ENCODE peak calls at places on chromosome 18, in seven cellular contexts. One of them, this sample, is unnamed.

GRCh38 chr18:59051470-59052165 is 88.1 kb upstream of the SEC11C start:
- DNase-seq in neural progenitor cell: no peak
- DNase-seq in keratinocyte: no peak
- DNase-seq in psoas muscle: peak; percentile 90
- DNase-seq in H1: no peak
- DNase-seq in cardiac fibroblast: peak; percentile 43
- DNase-seq in brain microvascular endothelial cell: no peak
- DNase-seq in this sample: no peak

GRCh38 chr18:32915526-32915925 is 142.7 kb upstream of the KLHL14 start:
- DNase-seq in cardiac fibroblast: no peak
- DNase-seq in keratinocyte: no peak
- DNase-seq in neural progenitor cell: no peak
- DNase-seq in H1: no peak
- DNase-seq in brain microvascular endothelial cell: no peak
- DNase-seq in psoas muscle: no peak
- DNase-seq in this sample: no peak

GRCh38 chr18:58861853-58862252 is 2.8 kb upstream of the ZNF532 start:
- DNase-seq in H1: no peak
- DNase-seq in psoas muscle: no peak
- DNase-seq in keratinocyte: no peak
- DNase-seq in brain microvascular endothelial cell: no peak
- DNase-seq in neural progenitor cell: no peak
- DNase-seq in cardiac fibroblast: no peak
- DNase-seq in this sample: no peak

GRCh38 chr18:31581498-31582197 is 10.0 kb upstream of the TTR start:
- DNase-seq in H1: no peak
- DNase-seq in psoas muscle: no peak
- DNase-seq in neural progenitor cell: no peak
- DNase-seq in keratinocyte: no peak
- DNase-seq in cardiac fibroblast: peak; percentile 4
- DNase-seq in brain microvascular endothelial cell: no peak
- DNase-seq in this sample: no peak

GRCh38 chr18:43680096-43680495 is 402.8 kb upstream of the SYT4 start:
- DNase-seq in neural progenitor cell: no peak
- DNase-seq in cardiac fibroblast: no peak
- DNase-seq in brain microvascular endothelial cell: no peak
- DNase-seq in psoas muscle: no peak
- DNase-seq in keratinocyte: no peak
- DNase-seq in H1: no peak
- DNase-seq in this sample: no peak

GRCh38 chr18:74342416-74343043 is 26.9 kb downstream of the C18orf63 start:
- DNase-seq in H1: no peak
- DNase-seq in psoas muscle: no peak
- DNase-seq in brain microvascular endothelial cell: peak; percentile 44
- DNase-seq in neural progenitor cell: peak; percentile 53
- DNase-seq in cardiac fibroblast: peak; percentile 85
- DNase-seq in keratinocyte: no peak
- DNase-seq in this sample: peak; percentile 72

GRCh38 chr18:24447961-24448360 is 12.5 kb upstream of the HRH4 start:
- DNase-seq in H1: no peak
- DNase-seq in cardiac fibroblast: no peak
- DNase-seq in brain microvascular endothelial cell: no peak
- DNase-seq in keratinocyte: no peak
- DNase-seq in neural progenitor cell: no peak
- DNase-seq in psoas muscle: no peak
- DNase-seq in this sample: no peak

GRCh38 chr18:79523738-79524180 is 128.0 kb downstream of the NFATC1 start:
- DNase-seq in cardiac fibroblast: no peak
- DNase-seq in H1: no peak
- DNase-seq in brain microvascular endothelial cell: no peak
- DNase-seq in psoas muscle: no peak
- DNase-seq in neural progenitor cell: no peak
- DNase-seq in keratinocyte: no peak
- DNase-seq in this sample: no peak

GRCh38 chr18:9578306-9578705 is 36.1 kb downstream of the PPP4R1 start:
- DNase-seq in H1: no peak
- DNase-seq in psoas muscle: no peak
- DNase-seq in cardiac fibroblast: peak; percentile 31
- DNase-seq in neural progenitor cell: no peak
- DNase-seq in brain microvascular endothelial cell: no peak
- DNase-seq in keratinocyte: no peak
- DNase-seq in this sample: no peak

GRCh38 chr18:54671291-54671881 is 80.3 kb downstream of the DYNAP start:
- DNase-seq in neural progenitor cell: peak; percentile 60
- DNase-seq in cardiac fibroblast: peak; percentile 69
- DNase-seq in brain microvascular endothelial cell: peak; percentile 36
- DNase-seq in psoas muscle: no peak
- DNase-seq in keratinocyte: no peak
- DNase-seq in H1: no peak
- DNase-seq in this sample: no peak

GRCh38 chr18:950882-951539 is 46.3 kb downstream of the ADCYAP1 start:
- DNase-seq in keratinocyte: no peak
- DNase-seq in brain microvascular endothelial cell: no peak
- DNase-seq in psoas muscle: no peak
- DNase-seq in neural progenitor cell: no peak
- DNase-seq in cardiac fibroblast: no peak
- DNase-seq in H1: no peak
- DNase-seq in this sample: no peak

GRCh38 chr18:13420969-13421686 is 202.6 kb downstream of the LDLRAD4 start:
- DNase-seq in neural progenitor cell: no peak
- DNase-seq in cardiac fibroblast: no peak
- DNase-seq in psoas muscle: peak; percentile 50
- DNase-seq in brain microvascular endothelial cell: no peak
- DNase-seq in keratinocyte: no peak
- DNase-seq in H1: no peak
- DNase-seq in this sample: no peak

GRCh38 chr18:48330016-48330991 is 78.9 kb downstream of the ZBTB7C start:
- DNase-seq in H1: no peak
- DNase-seq in psoas muscle: no peak
- DNase-seq in brain microvascular endothelial cell: peak; percentile 70
- DNase-seq in cardiac fibroblast: peak; percentile 87
- DNase-seq in keratinocyte: peak; percentile 59
- DNase-seq in neural progenitor cell: no peak
- DNase-seq in this sample: peak; percentile 65

GRCh38 chr18:36330435-36331049 is 33.0 kb downstream of the FHOD3 start:
- DNase-seq in H1: peak; percentile 42
- DNase-seq in keratinocyte: no peak
- DNase-seq in brain microvascular endothelial cell: no peak
- DNase-seq in psoas muscle: no peak
- DNase-seq in cardiac fibroblast: no peak
- DNase-seq in neural progenitor cell: no peak
- DNase-seq in this sample: no peak

GRCh38 chr18:61992285-61992684 is 99.5 kb upstream of the RNF152 start:
- DNase-seq in keratinocyte: no peak
- DNase-seq in H1: no peak
- DNase-seq in psoas muscle: no peak
- DNase-seq in brain microvascular endothelial cell: peak; percentile 66
- DNase-seq in neural progenitor cell: no peak
- DNase-seq in cardiac fibroblast: peak; percentile 95
- DNase-seq in this sample: peak; percentile 77

GRCh38 chr18:2881490-2882195 is 34.8 kb downstream of the EMILIN2 start:
- DNase-seq in neural progenitor cell: no peak
- DNase-seq in H1: no peak
- DNase-seq in cardiac fibroblast: peak; percentile 90
- DNase-seq in keratinocyte: no peak
- DNase-seq in brain microvascular endothelial cell: peak; percentile 88
- DNase-seq in psoas muscle: peak; percentile 82
- DNase-seq in this sample: peak; percentile 54

GRCh38 chr18:12765127-12765526 is 62.3 kb downstream of the PSMG2 start:
- DNase-seq in neural progenitor cell: no peak
- DNase-seq in brain microvascular endothelial cell: no peak
- DNase-seq in keratinocyte: no peak
- DNase-seq in cardiac fibroblast: no peak
- DNase-seq in psoas muscle: no peak
- DNase-seq in H1: no peak
- DNase-seq in this sample: no peak

GRCh38 chr18:45416168-45416567 is 199.1 kb upstream of the SLC14A2 start:
- DNase-seq in H1: no peak
- DNase-seq in psoas muscle: no peak
- DNase-seq in neural progenitor cell: peak; percentile 16
- DNase-seq in brain microvascular endothelial cell: no peak
- DNase-seq in keratinocyte: no peak
- DNase-seq in cardiac fibroblast: no peak
- DNase-seq in this sample: peak; percentile 28

GRCh38 chr18:32552421-32553030 is 81.8 kb upstream of the GAREM1 start:
- DNase-seq in cardiac fibroblast: peak; percentile 84
- DNase-seq in psoas muscle: no peak
- DNase-seq in neural progenitor cell: peak; percentile 81
- DNase-seq in keratinocyte: peak; percentile 53
- DNase-seq in H1: peak; percentile 62
- DNase-seq in brain microvascular endothelial cell: peak; percentile 65
- DNase-seq in this sample: peak; percentile 55

GRCh38 chr18:49623571-49623970 is 61.7 kb downstream of the LIPG start:
- DNase-seq in neural progenitor cell: no peak
- DNase-seq in cardiac fibroblast: no peak
- DNase-seq in keratinocyte: no peak
- DNase-seq in brain microvascular endothelial cell: no peak
- DNase-seq in H1: no peak
- DNase-seq in psoas muscle: no peak
- DNase-seq in this sample: no peak

GRCh38 chr18:39840406-39840805 is 2114.6 kb upstream of the PIK3C3 start:
- DNase-seq in keratinocyte: no peak
- DNase-seq in neural progenitor cell: no peak
- DNase-seq in psoas muscle: no peak
- DNase-seq in cardiac fibroblast: peak; percentile 83
- DNase-seq in H1: no peak
- DNase-seq in brain microvascular endothelial cell: peak; percentile 86
- DNase-seq in this sample: peak; percentile 41

GRCh38 chr18:39843546-39843945 is 2111.5 kb upstream of the PIK3C3 start:
- DNase-seq in brain microvascular endothelial cell: no peak
- DNase-seq in neural progenitor cell: peak; percentile 3
- DNase-seq in keratinocyte: no peak
- DNase-seq in H1: no peak
- DNase-seq in cardiac fibroblast: no peak
- DNase-seq in psoas muscle: no peak
- DNase-seq in this sample: no peak

GRCh38 chr18:39842042-39842791 is 2112.8 kb upstream of the PIK3C3 start:
- DNase-seq in cardiac fibroblast: no peak
- DNase-seq in psoas muscle: no peak
- DNase-seq in neural progenitor cell: peak; percentile 50
- DNase-seq in brain microvascular endothelial cell: no peak
- DNase-seq in keratinocyte: no peak
- DNase-seq in H1: no peak
- DNase-seq in this sample: no peak

GRCh38 chr18:39839782-39840181 is 2115.3 kb upstream of the PIK3C3 start:
- DNase-seq in brain microvascular endothelial cell: peak; percentile 50
- DNase-seq in cardiac fibroblast: peak; percentile 62
- DNase-seq in H1: no peak
- DNase-seq in keratinocyte: no peak
- DNase-seq in neural progenitor cell: no peak
- DNase-seq in psoas muscle: no peak
- DNase-seq in this sample: no peak

GRCh38 chr18:39841133-39842041 is 2113.6 kb upstream of the PIK3C3 start:
- DNase-seq in cardiac fibroblast: peak; percentile 70
- DNase-seq in H1: peak; percentile 73
- DNase-seq in keratinocyte: no peak
- DNase-seq in neural progenitor cell: peak; percentile 92
- DNase-seq in brain microvascular endothelial cell: peak; percentile 86
- DNase-seq in psoas muscle: peak; percentile 39
- DNase-seq in this sample: peak; percentile 55
- TF ChIP-seq CTCF in cardiac fibroblast: peak; percentile 43
- TF ChIP-seq CTCF in H1: peak; percentile 52
- TF ChIP-seq CTCF in keratinocyte: peak; percentile 83
- TF ChIP-seq CTCF in neural progenitor cell: peak; percentile 67
- TF ChIP-seq CTCF in brain microvascular endothelial cell: peak; percentile 72
- TF ChIP-seq CTCF in psoas muscle: no peak
- TF ChIP-seq CTCF in this sample: peak; percentile 59

GRCh38 chr18:50775207-50775606 is 44.6 kb downstream of the MRO start:
- DNase-seq in keratinocyte: no peak
- DNase-seq in cardiac fibroblast: no peak
- DNase-seq in psoas muscle: no peak
- DNase-seq in neural progenitor cell: no peak
- DNase-seq in H1: no peak
- DNase-seq in brain microvascular endothelial cell: no peak
- DNase-seq in this sample: no peak
- H3K4me3 ChIP-seq in keratinocyte: no peak overlapping the region
- H3K4me3 ChIP-seq in cardiac fibroblast: no peak overlapping the region
- H3K4me3 ChIP-seq in psoas muscle: no peak overlapping the region
- H3K4me3 ChIP-seq in neural progenitor cell: no peak overlapping the region
- H3K4me3 ChIP-seq in H1: no peak overlapping the region
- H3K4me3 ChIP-seq in brain microvascular endothelial cell: no peak overlapping the region
- H3K4me3 ChIP-seq in this sample: no peak overlapping the region

GRCh38 chr18:56238576-56238975 is 399.8 kb downstream of the TXNL1 start:
- DNase-seq in brain microvascular endothelial cell: no peak
- DNase-seq in cardiac fibroblast: peak; percentile 34
- DNase-seq in psoas muscle: no peak
- DNase-seq in keratinocyte: no peak
- DNase-seq in neural progenitor cell: no peak
- DNase-seq in H1: no peak
- DNase-seq in this sample: no peak
- TF ChIP-seq CTCF in brain microvascular endothelial cell: peak; percentile 47
- TF ChIP-seq CTCF in cardiac fibroblast: peak; percentile 43
- TF ChIP-seq CTCF in psoas muscle: no peak
- TF ChIP-seq CTCF in keratinocyte: no peak
- TF ChIP-seq CTCF in neural progenitor cell: peak; percentile 5
- TF ChIP-seq CTCF in H1: no peak
- TF ChIP-seq CTCF in this sample: peak; percentile 18

GRCh38 chr18:26864658-26865057 is 849 bp downstream of the AQP4 start:
- DNase-seq in cardiac fibroblast: no peak
- DNase-seq in keratinocyte: no peak
- DNase-seq in psoas muscle: no peak
- DNase-seq in brain microvascular endothelial cell: no peak
- DNase-seq in neural progenitor cell: no peak
- DNase-seq in H1: no peak
- DNase-seq in this sample: no peak

GRCh38 chr18:26865557-26865956 is at the start of gene AQP4:
- DNase-seq in psoas muscle: peak; percentile 86
- DNase-seq in cardiac fibroblast: no peak
- DNase-seq in brain microvascular endothelial cell: no peak
- DNase-seq in H1: no peak
- DNase-seq in neural progenitor cell: peak; percentile 44
- DNase-seq in keratinocyte: no peak
- DNase-seq in this sample: no peak

GRCh38 chr18:26862084-26862483 is 3.4 kb downstream of the AQP4 start:
- DNase-seq in keratinocyte: no peak
- DNase-seq in cardiac fibroblast: no peak
- DNase-seq in psoas muscle: no peak
- DNase-seq in brain microvascular endothelial cell: no peak
- DNase-seq in H1: no peak
- DNase-seq in neural progenitor cell: no peak
- DNase-seq in this sample: no peak

GRCh38 chr18:26863122-26863879 is 2.2 kb downstream of the AQP4 start:
- DNase-seq in brain microvascular endothelial cell: no peak
- DNase-seq in H1: peak; percentile 78
- DNase-seq in neural progenitor cell: peak; percentile 71
- DNase-seq in psoas muscle: peak; percentile 95
- DNase-seq in cardiac fibroblast: no peak
- DNase-seq in keratinocyte: no peak
- DNase-seq in this sample: no peak

DNA sequence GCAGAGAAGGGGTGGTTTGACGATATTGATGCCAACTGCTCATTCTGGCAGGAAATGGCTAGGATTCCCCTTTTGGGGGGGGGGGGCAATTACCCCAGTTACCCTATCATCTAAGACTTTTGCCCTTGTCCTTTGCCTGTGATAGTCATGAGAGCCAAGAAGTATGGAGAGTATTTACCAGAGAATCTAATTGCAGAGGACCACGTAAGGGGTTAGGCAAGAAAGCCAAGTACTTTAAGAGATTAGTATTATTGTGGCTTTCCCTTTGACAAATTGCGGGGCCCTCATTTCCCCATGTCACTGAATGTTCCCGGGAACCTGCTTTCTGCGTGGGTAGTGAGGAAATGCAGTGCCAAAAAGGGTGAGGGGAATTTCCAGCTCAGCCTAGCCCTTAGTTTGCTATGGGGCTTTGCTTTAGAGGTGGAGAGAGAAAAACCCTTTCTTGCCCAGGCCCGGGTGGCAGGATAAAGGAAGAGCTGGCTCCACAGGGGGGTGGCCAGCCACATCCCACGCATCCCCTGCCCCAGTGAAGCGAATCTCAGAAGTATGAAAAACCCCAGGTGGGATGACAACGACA is 1.5 kb downstream of the AQP4 start:
- DNase-seq in cardiac fibroblast: no peak
- DNase-seq in neural progenitor cell: no peak
- DNase-seq in keratinocyte: no peak
- DNase-seq in brain microvascular endothelial cell: no peak
- DNase-seq in psoas muscle: no peak
- DNase-seq in H1: no peak
- DNase-seq in this sample: no peak
- H3K4me3 ChIP-seq in cardiac fibroblast: no peak overlapping the region
- H3K4me3 ChIP-seq in neural progenitor cell: peak overlapping the region; percentile 51
- H3K4me3 ChIP-seq in keratinocyte: no peak overlapping the region
- H3K4me3 ChIP-seq in brain microvascular endothelial cell: no peak overlapping the region
- H3K4me3 ChIP-seq in psoas muscle: peak overlapping the region; percentile 66
- H3K4me3 ChIP-seq in H1: no peak overlapping the region
- H3K4me3 ChIP-seq in this sample: peak overlapping the region; percentile 44